ENCODE peak calls at places on chromosomes 12 and 14, in four cellular contexts. One of them, this sample, is unnamed.

GRCh38 chr12:85441740-85442139 is 161.7 kb downstream of the ALX1 start:
- DNase-seq in A549: peak; percentile 49
- DNase-seq in SK-N-SH: peak; percentile 14
- DNase-seq in H1: no peak
- DNase-seq in this sample: peak; percentile 52

GRCh38 chr14:94921870-94922585 is 152.1 kb upstream of the GSC start:
- DNase-seq in SK-N-SH: no peak
- DNase-seq in H1: no peak
- DNase-seq in A549: no peak
- DNase-seq in this sample: no peak

GRCh38 chr14:64725360-64725815 is 21.2 kb downstream of the PLEKHG3 start:
- DNase-seq in H1: no peak
- DNase-seq in SK-N-SH: no peak
- DNase-seq in A549: no peak
- DNase-seq in this sample: no peak

GRCh38 chr14:57533214-57533613 is 39.6 kb upstream of the CCDC198 start:
- DNase-seq in H1: no peak
- DNase-seq in SK-N-SH: no peak
- DNase-seq in A549: peak; percentile 36
- DNase-seq in this sample: no peak

GRCh38 chr14:104688755-104689619 is at the start of gene INF2:
- DNase-seq in H1: no peak
- DNase-seq in SK-N-SH: peak; percentile 97
- DNase-seq in A549: peak; percentile 87
- DNase-seq in this sample: peak; percentile 35

GRCh38 chr14:56087824-56088571 is 30.2 kb upstream of the PELI2 start:
- DNase-seq in A549: no peak
- DNase-seq in SK-N-SH: no peak
- DNase-seq in H1: no peak
- DNase-seq in this sample: no peak

GRCh38 chr14:72518809-72519377 is 375.0 kb downstream of the DPF3 start:
- DNase-seq in A549: no peak
- DNase-seq in H1: no peak
- DNase-seq in SK-N-SH: no peak
- DNase-seq in this sample: no peak

GRCh38 chr12:116066381-116067230 is 210.9 kb downstream of the MED13L start:
- DNase-seq in A549: peak; percentile 72
- DNase-seq in SK-N-SH: peak; percentile 34
- DNase-seq in H1: no peak
- DNase-seq in this sample: peak; percentile 46

GRCh38 chr12:24062642-24063245 is 113.3 kb upstream of the SOX5 start:
- DNase-seq in H1: no peak
- DNase-seq in A549: no peak
- DNase-seq in SK-N-SH: no peak
- DNase-seq in this sample: no peak

GRCh38 chr12:48026081-48026827 is 22.0 kb upstream of the COL2A1 start:
- DNase-seq in SK-N-SH: no peak
- DNase-seq in A549: no peak
- DNase-seq in H1: no peak
- DNase-seq in this sample: no peak

GRCh38 chr12:94873368-94874085 is 130.0 kb downstream of the NDUFA12 start:
- DNase-seq in H1: no peak
- DNase-seq in SK-N-SH: peak; percentile 89
- DNase-seq in A549: no peak
- DNase-seq in this sample: no peak

GRCh38 chr12:28610401-28611114 is 420.3 kb downstream of the CCDC91 start:
- DNase-seq in H1: no peak
- DNase-seq in A549: no peak
- DNase-seq in SK-N-SH: no peak
- DNase-seq in this sample: no peak

GRCh38 chr12:83016226-83016835 is 329.6 kb downstream of the TMTC2 start:
- DNase-seq in H1: no peak
- DNase-seq in SK-N-SH: no peak
- DNase-seq in A549: peak; percentile 62
- DNase-seq in this sample: peak; percentile 86

GRCh38 chr12:65779091-65779642 is 45.1 kb upstream of the HMGA2 start:
- DNase-seq in A549: peak; percentile 63
- DNase-seq in H1: no peak
- DNase-seq in SK-N-SH: no peak
- DNase-seq in this sample: peak; percentile 51

GRCh38 chr12:56884421-56884820 is 49.8 kb downstream of the SDR9C7 start:
- DNase-seq in A549: no peak
- DNase-seq in H1: no peak
- DNase-seq in SK-N-SH: no peak
- DNase-seq in this sample: no peak

GRCh38 chr12:26100966-26101744 is 23.7 kb downstream of the BHLHE41 start:
- DNase-seq in A549: no peak
- DNase-seq in H1: no peak
- DNase-seq in SK-N-SH: no peak
- DNase-seq in this sample: no peak

GRCh38 chr12:42641231-42641630 is 51.7 kb upstream of the PRICKLE1 start:
- DNase-seq in H1: no peak
- DNase-seq in SK-N-SH: no peak
- DNase-seq in A549: no peak
- DNase-seq in this sample: no peak

GRCh38 chr12:62632521-62632920 is 165.9 kb downstream of the MON2 start:
- DNase-seq in SK-N-SH: peak; percentile 79
- DNase-seq in A549: no peak
- DNase-seq in H1: no peak
- DNase-seq in this sample: peak; percentile 8

GRCh38 chr12:53054112-53054878 is 4.4 kb downstream of the TNS2 start:
- DNase-seq in A549: peak; percentile 96
- DNase-seq in H1: peak; percentile 87
- DNase-seq in SK-N-SH: peak; percentile 97
- DNase-seq in this sample: peak; percentile 90

GRCh38 chr12:12333407-12333831 is 16.6 kb downstream of the MANSC1 start:
- DNase-seq in H1: no peak
- DNase-seq in A549: no peak
- DNase-seq in SK-N-SH: no peak
- DNase-seq in this sample: peak; percentile 88

GRCh38 chr14:41830679-41831078 is 224.0 kb downstream of the LRFN5 start:
- DNase-seq in SK-N-SH: no peak
- DNase-seq in H1: no peak
- DNase-seq in A549: no peak
- DNase-seq in this sample: no peak

GRCh38 chr12:109888179-109889020 is 8.1 kb upstream of the GLTP start:
- DNase-seq in SK-N-SH: no peak
- DNase-seq in H1: no peak
- DNase-seq in A549: peak; percentile 85
- DNase-seq in this sample: peak; percentile 74

GRCh38 chr12:99649551-99649950 is 2.0 kb downstream of the GARIN6 start:
- DNase-seq in A549: no peak
- DNase-seq in SK-N-SH: no peak
- DNase-seq in H1: no peak
- DNase-seq in this sample: no peak

GRCh38 chr12:121530600-121531355 is 50.0 kb downstream of the KDM2B start:
- DNase-seq in H1: no peak
- DNase-seq in SK-N-SH: no peak
- DNase-seq in A549: peak; percentile 77
- DNase-seq in this sample: peak; percentile 72

GRCh38 chr14:53108292-53108937 is 44.7 kb downstream of the DDHD1 start:
- DNase-seq in A549: no peak
- DNase-seq in SK-N-SH: no peak
- DNase-seq in H1: no peak
- DNase-seq in this sample: no peak

GRCh38 chr14:91349481-91350074 is 68.0 kb downstream of the CCDC88C start:
- DNase-seq in SK-N-SH: no peak
- DNase-seq in H1: no peak
- DNase-seq in A549: no peak
- DNase-seq in this sample: no peak

GRCh38 chr12:15163001-15163400 is 58.2 kb downstream of the RERG start:
- DNase-seq in SK-N-SH: no peak
- DNase-seq in A549: no peak
- DNase-seq in H1: no peak
- DNase-seq in this sample: no peak

DNA sequence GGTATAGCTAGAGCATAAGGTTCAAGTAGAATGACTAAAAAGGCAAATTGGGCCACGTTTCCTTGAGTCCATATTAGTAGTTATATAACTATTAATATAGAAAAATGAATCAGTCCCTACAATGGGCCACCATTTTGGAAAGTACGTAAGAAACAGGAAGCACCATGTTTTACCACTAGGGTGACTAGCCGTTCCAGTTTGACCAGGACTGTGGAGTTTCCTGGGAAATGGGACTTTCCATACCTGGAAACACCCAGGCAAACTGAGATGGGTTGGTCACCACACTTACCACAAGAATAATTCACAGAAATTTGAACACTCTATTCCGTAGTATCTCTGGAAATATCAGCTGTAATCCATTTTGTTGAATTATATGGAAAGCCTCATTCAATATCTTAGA is 2.1 kb upstream of the MAGOHB start:
- DNase-seq in A549: peak; percentile 54
- DNase-seq in SK-N-SH: no peak
- DNase-seq in H1: no peak
- DNase-seq in this sample: no peak
- TF ChIP-seq MAX in A549: no peak
- TF ChIP-seq MAX in SK-N-SH: no peak
- TF ChIP-seq MAX in H1: no peak
- TF ChIP-seq MAX in this sample: no peak

DNA sequence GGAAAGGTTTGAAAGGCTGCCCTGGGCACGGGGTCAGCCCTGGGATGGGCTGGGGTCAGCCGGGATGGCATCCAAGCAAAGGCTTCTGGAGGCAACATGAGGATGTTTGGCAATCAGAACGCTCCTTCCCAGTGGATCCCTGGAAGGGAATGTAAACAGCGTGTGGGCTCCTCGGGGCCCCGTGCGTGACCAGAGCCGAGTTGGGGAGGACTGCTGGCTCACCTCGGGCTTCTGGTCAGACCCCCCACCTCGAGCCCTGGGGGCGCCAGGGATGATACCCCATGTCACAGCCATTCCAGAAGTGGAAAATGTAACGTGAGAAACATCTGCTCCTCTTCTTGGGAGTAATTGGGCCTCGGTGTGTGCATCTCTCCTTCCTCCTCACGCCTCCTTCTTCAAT is 145.0 kb downstream of the NUAK1 start:
- DNase-seq in A549: no peak
- DNase-seq in H1: no peak
- DNase-seq in SK-N-SH: no peak
- DNase-seq in this sample: no peak
- H3K4me2 ChIP-seq in A549: no peak overlapping the region
- H3K4me2 ChIP-seq in H1: no peak overlapping the region
- H3K4me2 ChIP-seq in SK-N-SH: no peak overlapping the region
- H3K4me2 ChIP-seq in this sample: no peak overlapping the region

GRCh38 chr12:51865757-51866270 is 17.3 kb upstream of the FIGNL2 start:
- DNase-seq in SK-N-SH: peak; percentile 60
- DNase-seq in A549: no peak
- DNase-seq in H1: no peak
- DNase-seq in this sample: no peak
- TF ChIP-seq MAX in SK-N-SH: no peak
- TF ChIP-seq MAX in A549: no peak
- TF ChIP-seq MAX in H1: peak; percentile 30
- TF ChIP-seq MAX in this sample: no peak

DNA sequence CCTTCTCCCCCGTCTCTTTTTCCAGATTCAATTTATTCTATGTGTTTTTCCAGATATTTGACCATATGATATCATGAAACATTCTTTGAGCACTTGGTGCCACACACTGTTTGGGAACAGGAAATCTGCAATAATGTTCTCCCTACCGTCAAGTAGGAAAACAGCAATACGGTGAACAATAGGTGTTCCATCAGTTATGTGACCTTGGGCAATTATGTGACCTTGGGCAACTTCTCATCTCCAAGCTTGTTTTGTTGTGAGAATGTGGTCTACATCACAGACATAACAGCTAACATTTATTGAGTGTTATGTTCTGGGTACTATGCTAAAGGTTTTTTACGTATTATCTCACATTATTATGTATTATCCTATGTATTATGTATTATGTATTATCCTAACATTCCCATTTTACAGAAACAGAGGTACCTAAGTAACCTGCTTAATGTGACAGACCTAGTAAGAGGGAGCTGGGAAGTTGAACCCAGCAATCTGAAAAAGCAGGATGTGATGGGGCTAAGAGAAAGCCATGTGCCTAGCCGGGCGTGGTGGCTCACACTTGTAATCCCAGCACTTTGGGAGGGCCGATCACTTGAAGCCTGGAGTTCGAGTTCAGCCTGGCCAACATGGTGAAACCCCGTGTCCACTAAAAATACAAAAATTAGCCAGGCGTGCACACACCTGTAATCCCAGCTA is 1.2 kb upstream of the NEK9 start:
- DNase-seq in H1: no peak
- DNase-seq in SK-N-SH: peak; percentile 8
- DNase-seq in A549: no peak
- DNase-seq in this sample: peak; percentile 80
- H3K4me2 ChIP-seq in H1: peak overlapping the region; percentile 83
- H3K4me2 ChIP-seq in SK-N-SH: peak overlapping the region; percentile 75
- H3K4me2 ChIP-seq in A549: peak overlapping the region; percentile 91
- H3K4me2 ChIP-seq in this sample: peak overlapping the region; percentile 46

GRCh38 chr14:75363570-75364227 is 64.1 kb upstream of the JDP2 start:
- DNase-seq in H1: no peak
- DNase-seq in A549: no peak
- DNase-seq in SK-N-SH: no peak
- DNase-seq in this sample: no peak

GRCh38 chr14:75359098-75359497 is 68.7 kb upstream of the JDP2 start:
- DNase-seq in A549: no peak
- DNase-seq in H1: no peak
- DNase-seq in SK-N-SH: no peak
- DNase-seq in this sample: no peak

GRCh38 chr14:75363156-75363555 is 64.7 kb upstream of the JDP2 start:
- DNase-seq in H1: no peak
- DNase-seq in A549: no peak
- DNase-seq in SK-N-SH: no peak
- DNase-seq in this sample: no peak

DNA sequence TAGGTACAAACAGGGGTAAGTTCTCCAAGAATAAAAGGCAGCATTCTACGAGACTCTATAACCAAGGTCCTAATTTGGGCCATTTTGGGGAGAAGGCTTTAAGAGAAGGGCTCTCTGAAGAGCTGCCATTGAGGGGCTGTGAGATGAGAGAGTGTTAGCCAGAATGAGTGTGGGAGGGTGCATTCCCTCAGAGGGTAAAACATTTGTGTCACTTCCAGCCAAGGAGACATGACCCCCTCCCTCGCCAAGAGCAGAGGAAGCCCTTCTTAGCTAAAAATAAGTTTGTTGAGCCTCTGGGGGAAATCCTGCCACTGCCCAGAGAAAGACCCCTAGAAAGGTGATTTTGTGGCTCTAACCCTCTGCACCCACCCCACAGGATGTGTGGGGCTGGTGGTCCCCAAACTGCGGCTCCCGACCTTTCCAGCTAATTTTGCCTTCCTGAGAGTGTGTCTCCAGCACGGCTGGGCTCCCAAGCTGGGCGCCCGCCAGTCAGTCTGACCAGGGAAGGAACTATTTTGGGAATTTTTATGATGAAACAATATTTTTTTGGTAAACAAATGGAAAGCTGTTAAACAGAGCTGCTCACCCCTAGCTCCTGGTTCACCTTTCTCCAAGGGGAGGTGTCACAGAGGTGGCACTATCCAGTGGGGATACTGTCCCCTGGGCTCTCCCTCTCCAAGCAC is 65.9 kb upstream of the JDP2 start:
- DNase-seq in A549: no peak
- DNase-seq in H1: no peak
- DNase-seq in SK-N-SH: no peak
- DNase-seq in this sample: no peak
- TF ChIP-seq MAX in A549: no peak
- TF ChIP-seq MAX in H1: no peak
- TF ChIP-seq MAX in SK-N-SH: no peak
- TF ChIP-seq MAX in this sample: no peak